ENCODE peak calls at places on chromosomes 3 and 15, in seven cellular contexts. E, D, A, L, K, J and S are unnamed samples.

GRCh38 chr15:60044636-60045273 is 40.6 kb downstream of the FOXB1 start:
- DNase-seq in E (no peak), D (no peak), A (no peak), L (no peak), K (peak; percentile 15), J (no peak), S (no peak)

GRCh38 chr3:72270072-72270611 is 485.2 kb upstream of the PROK2 start:
- DNase-seq in E (peak; percentile 98), D (peak; percentile 99), A (peak; percentile 95), L (peak; percentile 33), K (peak; percentile 97), J (peak; percentile 80), S (peak; percentile 59)

GRCh38 chr3:53721187-53721946 is 124.9 kb downstream of the CHDH start:
- DNase-seq in E (no peak), D (no peak), A (peak; percentile 28), L (no peak), K (peak; percentile 9), J (no peak), S (peak; percentile 69)

GRCh38 chr3:81434171-81434570 is 327.3 kb downstream of the GBE1 start:
- DNase-seq in E (no peak), D (no peak), A (no peak), L (no peak), K (no peak), J (no peak), S (no peak)

GRCh38 chr15:69554321-69554961 is 101.8 kb downstream of the RPLP1 start:
- DNase-seq in E (no peak), D (peak; percentile 35), A (no peak), L (peak; percentile 7), K (no peak), J (no peak), S (peak; percentile 26)

GRCh38 chr3:179464296-179465092 is 13.2 kb upstream of the GNB4 start:
- DNase-seq in E (no peak), D (no peak), A (no peak), L (peak; percentile 67), K (no peak), J (peak; percentile 46), S (no peak)

GRCh38 chr3:49916686-49917085 is 12.9 kb downstream of the MON1A start:
- DNase-seq in E (peak; percentile 31), D (peak; percentile 34), A (no peak), L (no peak), K (peak; percentile 52), J (no peak), S (no peak)

GRCh38 chr3:128133273-128133883 is 9.8 kb upstream of the RUVBL1 start:
- DNase-seq in E (peak; percentile 83), D (peak; percentile 75), A (peak; percentile 55), L (peak; percentile 25), K (peak; percentile 74), J (no peak), S (peak; percentile 40)

GRCh38 chr3:39000008-39000450 is 51.7 kb downstream of the SCN11A start:
- DNase-seq in E (peak; percentile 87), D (peak; percentile 60), A (no peak), L (no peak), K (peak; percentile 80), J (no peak), S (no peak)

GRCh38 chr3:114408763-114409162 is 114.9 kb downstream of the TIGIT start:
- DNase-seq in E (no peak), D (no peak), A (no peak), L (no peak), K (no peak), J (no peak), S (peak; percentile 30)

DNA sequence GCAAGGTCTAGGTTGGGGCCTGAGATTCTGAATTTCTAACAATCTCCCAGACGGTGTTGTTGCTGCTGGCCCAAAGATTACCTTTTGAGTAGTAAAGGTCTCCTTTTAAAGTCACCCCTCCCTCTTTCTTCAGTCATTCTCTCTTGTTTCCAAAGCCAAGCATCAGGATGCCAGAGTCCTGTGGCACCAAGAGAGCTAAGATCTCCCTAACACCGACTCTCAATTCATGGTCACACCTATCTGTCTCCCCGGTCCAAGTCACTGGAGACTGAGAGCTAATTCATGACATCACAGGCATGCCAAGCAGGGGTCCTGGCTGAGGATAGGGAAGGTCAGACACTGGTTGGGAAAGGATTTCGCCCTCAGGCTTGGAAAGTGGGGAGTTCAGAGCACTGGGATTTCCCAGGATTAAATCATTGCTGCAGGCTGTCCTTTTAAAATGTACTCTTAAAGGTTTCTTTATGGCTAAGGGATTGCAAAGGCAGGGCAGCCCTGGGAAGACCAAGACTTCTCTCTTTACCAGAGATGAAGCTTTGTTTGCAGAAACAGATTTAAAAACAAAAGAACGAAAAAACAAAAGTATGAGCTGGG is 7.3 kb downstream of the SHOX2 start:
- DNase-seq in E (no peak), D (no peak), A (no peak), L (no peak), K (no peak), J (no peak), S (no peak)
- H3K4me3 ChIP-seq in E (no peak overlapping the region), D (no peak overlapping the region), A (no peak overlapping the region), L (no peak overlapping the region), K (no peak overlapping the region), J (no peak overlapping the region), S (no peak overlapping the region)

DNA sequence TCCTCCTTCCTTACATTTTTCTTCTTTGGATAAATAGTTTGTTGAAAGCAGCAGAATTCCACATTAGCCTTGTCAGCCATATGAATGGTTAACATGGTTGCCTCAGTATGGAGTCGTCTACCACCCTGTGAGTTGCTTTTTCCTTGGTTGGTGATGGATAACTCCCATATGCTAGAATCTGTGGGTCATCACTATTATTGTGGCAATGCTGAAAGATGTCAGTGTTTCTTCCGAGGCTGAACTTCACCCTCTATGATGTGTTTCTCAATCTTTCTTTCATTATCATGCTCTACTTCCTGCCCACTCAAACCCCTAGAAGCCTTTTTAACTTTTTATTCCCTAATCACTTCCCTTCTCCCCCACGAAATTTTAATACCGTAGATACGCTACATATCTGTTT is 481.7 kb upstream of the KCNMB2 start:
- DNase-seq in E (no peak), D (peak; percentile 21), A (no peak), L (no peak), K (no peak), J (no peak), S (no peak)
- H3K4me3 ChIP-seq in E (no peak overlapping the region), D (no peak overlapping the region), A (no peak overlapping the region), L (no peak overlapping the region), K (no peak overlapping the region), J (no peak overlapping the region), S (no peak overlapping the region)

DNA sequence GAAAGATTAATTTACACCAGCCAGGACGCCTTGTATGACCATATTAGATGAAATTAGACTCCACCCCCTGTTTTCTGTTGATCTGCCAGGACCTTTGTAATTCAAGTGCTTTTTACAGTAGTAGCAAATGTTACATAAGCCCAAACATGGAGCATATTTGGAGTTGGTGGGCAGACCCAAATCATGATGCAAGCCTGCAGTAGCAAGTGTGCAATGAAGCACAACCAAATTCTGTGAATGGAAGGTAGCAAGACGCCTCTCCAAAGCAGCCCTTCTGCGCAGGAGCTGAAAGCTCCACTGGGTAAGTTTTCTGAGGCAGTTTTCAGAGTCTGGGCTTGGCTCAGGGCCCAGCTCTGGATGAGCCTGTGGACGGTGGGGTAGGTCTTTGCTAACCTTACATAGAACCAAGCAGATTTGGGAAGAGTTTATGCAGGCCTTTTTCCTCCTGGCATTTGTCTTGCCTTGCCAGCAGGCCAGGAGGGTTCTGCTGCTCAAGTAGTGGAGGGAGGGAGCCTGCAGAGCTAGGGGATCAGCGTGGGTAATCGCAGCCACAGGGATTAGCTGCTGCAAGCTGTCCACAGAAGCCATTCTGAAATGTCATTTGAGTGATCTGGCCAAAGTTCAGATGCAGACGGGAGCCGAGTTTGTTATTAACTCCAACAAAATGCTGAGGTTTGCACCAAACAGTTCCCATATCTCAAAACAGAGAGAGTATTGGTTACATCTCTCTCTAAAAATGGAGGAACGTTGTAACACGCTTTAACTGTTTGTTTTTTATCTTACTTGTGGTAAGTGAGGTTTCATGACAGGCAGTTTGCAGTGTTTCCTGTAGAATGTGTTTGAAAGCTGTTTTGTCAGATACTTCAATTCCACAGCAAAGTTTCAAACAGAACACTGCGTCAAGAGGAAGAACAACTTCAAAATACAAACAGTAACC is 55.4 kb downstream of the PSMD6 start:
- DNase-seq in E (peak; percentile 86), D (peak; percentile 81), A (peak; percentile 51), L (no peak), K (peak; percentile 53), J (no peak), S (no peak)
- H3K4me3 ChIP-seq in E (peak overlapping the region; percentile 1), D (peak overlapping the region; percentile 31), A (peak overlapping the region; percentile 1), L (no peak overlapping the region), K (peak overlapping the region; percentile 4), J (peak overlapping the region; percentile 56), S (no peak overlapping the region)

DNA sequence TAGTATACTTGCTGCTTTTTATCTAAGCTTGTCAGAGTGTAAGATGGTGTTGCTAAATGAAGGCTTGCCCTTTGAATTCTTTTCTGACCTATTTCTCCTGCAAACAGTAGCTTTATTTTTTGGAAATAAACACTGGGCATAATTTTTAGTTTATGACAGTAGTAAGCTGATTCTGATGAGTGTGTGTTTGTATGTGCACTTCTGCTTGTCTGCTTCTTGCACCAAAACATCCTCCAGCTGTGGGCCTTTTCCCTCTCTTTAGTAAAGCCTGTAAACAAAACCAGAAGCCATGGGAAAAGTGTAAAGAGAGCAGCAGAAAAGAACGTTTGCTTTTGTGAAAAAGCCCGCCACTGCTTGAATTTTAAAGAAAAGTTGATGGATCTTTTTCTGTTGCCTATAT is 136.4 kb upstream of the IL12A start:
- DNase-seq in E (no peak), D (peak; percentile 83), A (no peak), L (no peak), K (no peak), J (no peak), S (no peak)
- H3K4me3 ChIP-seq in E (no peak overlapping the region), D (peak overlapping the region; percentile 23), A (no peak overlapping the region), L (no peak overlapping the region), K (no peak overlapping the region), J (peak overlapping the region; percentile 34), S (no peak overlapping the region)

GRCh38 chr15:61835029-61835428 is 225.2 kb downstream of the VPS13C start:
- DNase-seq in E (no peak), D (no peak), A (no peak), L (no peak), K (no peak), J (no peak), S (no peak)
- H3K4me3 ChIP-seq in E (no peak overlapping the region), D (no peak overlapping the region), A (no peak overlapping the region), L (no peak overlapping the region), K (no peak overlapping the region), J (no peak overlapping the region), S (no peak overlapping the region)